ENCODE peak calls at places on chromosomes 4 and X, in seven cellular contexts. O is Peyer's patch; A is CD4-positive, alpha-beta T cell; T is right atrium auricular region; M is chondrocyte; E is choroid plexus epithelial cell; R is mesothelial cell of epicardium. I is an unnamed sample.

GRCh38 chrX:139844884-139845283 is 88.0 kb downstream of the ATP11C start:
- DNase-seq in O (no peak), A (no peak), T (no peak), M (no peak), E (no peak), R (no peak), I (no peak)

GRCh38 chrX:101659601-101660063 is at the start of gene ARMCX2:
- DNase-seq in O (peak; percentile 34), A (no peak), T (no peak), M (no peak), E (peak; percentile 75), R (peak; percentile 56), I (no peak)

GRCh38 chr4:38670939-38671593 is 7.1 kb downstream of the KLF3 start:
- DNase-seq in O (no peak), A (no peak), T (no peak), M (no peak), E (no peak), R (no peak), I (peak; percentile 55)

GRCh38 chr4:179728305-179728704 is 2286.1 kb upstream of the AGA start:
- DNase-seq in O (no peak), A (no peak), T (no peak), M (no peak), E (no peak), R (no peak), I (no peak)

GRCh38 chrX:3678287-3678686 is 35.2 kb downstream of the PRKX start:
- DNase-seq in O (no peak), A (no peak), T (no peak), M (no peak), E (peak; percentile 29), R (no peak), I (no peak)

GRCh38 chr4:126268106-126268505 is 953.4 kb downstream of the FAT4 start:
- DNase-seq in O (no peak), A (no peak), T (no peak), M (no peak), E (peak; percentile 75), R (no peak), I (no peak)

GRCh38 chrX:125205084-125205917 is 114.4 kb upstream of the TEX13C start:
- DNase-seq in O (no peak), A (no peak), T (no peak), M (no peak), E (peak; percentile 1), R (peak; percentile 61), I (no peak)

GRCh38 chr4:42133006-42133405 is 19.4 kb downstream of the BEND4 start:
- DNase-seq in O (no peak), A (no peak), T (no peak), M (no peak), E (no peak), R (no peak), I (no peak)

GRCh38 chr4:148268835-148269234 is 173.4 kb downstream of the NR3C2 start:
- DNase-seq in O (no peak), A (no peak), T (no peak), M (no peak), E (no peak), R (no peak), I (no peak)

GRCh38 chrX:1316527-1316926 is 20.1 kb upstream of the IL3RA start:
- DNase-seq in O (no peak), A (no peak), T (peak; percentile 81), M (no peak), E (no peak), R (no peak), I (peak; percentile 99)

GRCh38 chr4:138707746-138708145 is 307.8 kb upstream of the NOCT start:
- DNase-seq in O (no peak), A (no peak), T (no peak), M (no peak), E (no peak), R (no peak), I (no peak)

GRCh38 chr4:143531773-143532491 is 18.4 kb downstream of the SMARCA5 start:
- DNase-seq in O (no peak), A (no peak), T (no peak), M (no peak), E (peak; percentile 47), R (no peak), I (no peak)

GRCh38 chr4:179165862-179166261 is 1723.6 kb upstream of the AGA start:
- DNase-seq in O (no peak), A (no peak), T (no peak), M (no peak), E (no peak), R (no peak), I (no peak)

GRCh38 chr4:18103876-18104275 is 82.3 kb upstream of the LCORL start:
- DNase-seq in O (no peak), A (no peak), T (no peak), M (no peak), E (no peak), R (no peak), I (no peak)

GRCh38 chr4:98542011-98542410 is 116.4 kb downstream of the TSPAN5 start:
- DNase-seq in O (no peak), A (no peak), T (no peak), M (no peak), E (no peak), R (no peak), I (no peak)

GRCh38 chr4:98544141-98544817 is 114.1 kb downstream of the TSPAN5 start:
- DNase-seq in O (no peak), A (no peak), T (no peak), M (no peak), E (no peak), R (no peak), I (no peak)

GRCh38 chr4:98544818-98545399 is 113.5 kb downstream of the TSPAN5 start:
- DNase-seq in O (no peak), A (no peak), T (no peak), M (no peak), E (no peak), R (no peak), I (no peak)

DNA sequence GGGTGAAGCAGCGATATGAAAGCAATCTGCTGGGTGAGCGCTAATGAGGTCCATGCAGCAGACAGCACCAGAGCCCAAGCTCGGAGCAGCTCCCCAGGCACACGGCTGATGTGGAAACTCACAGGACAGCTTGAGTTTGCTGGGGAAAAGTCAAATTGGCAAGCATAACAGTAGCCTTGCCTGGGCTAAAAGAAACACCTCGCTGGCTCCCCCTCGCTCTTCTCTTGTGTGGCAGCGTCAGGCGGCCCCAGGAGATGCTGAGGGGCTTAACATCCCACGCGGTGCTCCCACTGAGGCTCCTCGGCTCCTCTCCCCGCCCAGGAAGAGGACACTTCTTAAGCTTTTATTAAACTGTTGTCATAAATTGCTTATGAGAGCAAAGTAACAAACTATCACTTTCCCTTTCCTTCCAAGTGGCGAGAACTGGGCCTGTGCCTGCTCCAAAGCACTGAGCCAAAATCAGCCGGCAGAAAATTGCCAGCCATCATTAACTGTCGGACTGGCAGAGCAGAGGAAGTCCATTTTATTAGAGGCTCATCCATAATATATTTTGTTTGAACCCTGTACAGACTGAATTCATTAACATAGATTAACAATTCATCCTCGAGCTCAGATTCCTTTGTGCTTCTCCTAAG is 111.4 kb downstream of the TSPAN5 start:
- DNase-seq in O (no peak), A (no peak), T (peak; percentile 61), M (no peak), E (peak; percentile 83), R (no peak), I (no peak)
- TF ChIP-seq CTCF in O (no peak), A (no peak), T (peak; percentile 36), M (no peak), E (peak; percentile 53), R (no peak), I (no peak)

GRCh38 chrX:22376369-22376768 is 103.7 kb downstream of the CBLL2 start:
- DNase-seq in O (no peak), A (no peak), T (no peak), M (no peak), E (no peak), R (no peak), I (no peak)

GRCh38 chrX:22378296-22378695 is 105.6 kb downstream of the CBLL2 start:
- DNase-seq in O (no peak), A (no peak), T (no peak), M (no peak), E (no peak), R (no peak), I (no peak)

GRCh38 chrX:22373766-22374165 is 101.1 kb downstream of the CBLL2 start:
- DNase-seq in O (no peak), A (no peak), T (no peak), M (no peak), E (no peak), R (no peak), I (no peak)

DNA sequence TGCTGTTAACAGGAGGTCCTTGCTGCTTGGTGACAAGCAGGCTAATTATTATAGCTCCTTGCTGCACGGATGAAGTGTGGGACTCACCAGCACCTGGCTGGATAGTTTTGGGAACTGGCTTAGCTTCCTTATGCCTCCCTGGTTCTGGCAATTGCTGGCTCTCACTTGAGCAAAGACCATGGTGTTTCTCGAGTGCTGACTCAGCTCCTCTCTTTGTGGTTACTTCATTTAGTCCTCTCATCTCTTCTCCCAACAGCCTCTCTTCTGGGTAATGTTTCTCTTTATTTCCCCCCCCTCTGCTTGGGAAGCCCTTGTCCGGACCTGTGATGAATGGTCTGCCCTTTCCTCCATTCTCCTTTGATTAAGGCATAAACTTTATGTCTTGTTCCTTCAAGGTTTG is 100.4 kb downstream of the CBLL2 start:
- DNase-seq in O (no peak), A (no peak), T (no peak), M (no peak), E (no peak), R (no peak), I (no peak)
- TF ChIP-seq CTCF in O (no peak), A (no peak), T (no peak), M (no peak), E (no peak), R (no peak), I (no peak)

GRCh38 chr4:47386146-47386545 is 77.4 kb downstream of the COMMD8 start:
- DNase-seq in O (no peak), A (no peak), T (no peak), M (no peak), E (no peak), R (no peak), I (no peak)

GRCh38 chr4:47386592-47387235 is 76.8 kb downstream of the COMMD8 start:
- DNase-seq in O (no peak), A (no peak), T (no peak), M (no peak), E (no peak), R (no peak), I (no peak)

GRCh38 chr4:47381172-47381571 is 82.3 kb downstream of the COMMD8 start:
- DNase-seq in O (no peak), A (no peak), T (no peak), M (no peak), E (no peak), R (no peak), I (no peak)

DNA sequence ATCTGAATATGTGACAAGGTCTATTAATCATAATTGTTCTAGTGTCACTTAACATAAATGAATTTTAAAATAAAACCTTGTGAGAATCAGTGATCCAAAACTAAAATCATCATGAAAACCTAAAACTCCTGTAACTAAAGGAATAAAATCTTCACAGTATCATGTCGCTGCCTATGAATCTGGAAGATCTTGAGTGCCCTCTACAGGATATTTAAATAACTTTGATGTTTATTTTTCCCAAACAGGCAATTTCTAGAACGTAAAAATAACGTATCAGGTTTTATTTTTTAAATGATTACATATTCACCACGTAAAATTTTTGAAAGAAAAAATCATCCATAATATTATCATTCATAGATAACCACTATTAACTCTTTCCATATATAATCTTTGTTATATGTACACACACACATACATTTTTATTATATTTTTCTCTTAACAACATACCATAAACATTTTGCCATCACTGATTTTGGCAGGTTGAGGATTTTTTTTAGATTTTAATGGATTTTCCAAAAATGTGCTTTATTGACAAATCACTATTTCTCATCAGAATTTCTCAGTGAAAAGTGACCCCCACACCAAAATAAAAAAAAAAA is 79.6 kb downstream of the COMMD8 start:
- DNase-seq in O (no peak), A (no peak), T (no peak), M (no peak), E (peak; percentile 63), R (no peak), I (no peak)
- TF ChIP-seq CTCF in O (no peak), A (peak; percentile 50), T (peak; percentile 68), M (peak; percentile 96), E (peak; percentile 61), R (peak; percentile 75), I (peak; percentile 72)

GRCh38 chrX:80223922-80224579 is 196.2 kb upstream of the TENT5D start:
- DNase-seq in O (no peak), A (no peak), T (no peak), M (no peak), E (no peak), R (no peak), I (peak; percentile 47)
- TF ChIP-seq CTCF in O (no peak), A (no peak), T (no peak), M (no peak), E (no peak), R (no peak), I (no peak)